ENCODE peak calls at places on chromosomes 12 and 14, in six cellular contexts. T, V, L, F, C and B are unnamed samples.
A peak's percentile ranks its signal among the peaks of the same experiment; 100 is the strongest.

GRCh38 chr12:124053855-124054254 is 80.8 kb downstream of the ZNF664 start:
- DNase-seq in T (peak; percentile 90), V (no peak), L (peak; percentile 74), F (peak; percentile 24), C (no peak), B (no peak)

GRCh38 chr12:53737951-53738833 is 10.9 kb upstream of the CALCOCO1 start:
- DNase-seq in T (no peak), V (no peak), L (no peak), F (no peak), C (no peak), B (no peak)

GRCh38 chr12:124531281-124531745 is 36.1 kb downstream of the NCOR2 start:
- DNase-seq in T (no peak), V (no peak), L (no peak), F (no peak), C (no peak), B (no peak)

GRCh38 chr12:63994704-63995103 is 150.2 kb downstream of the SRGAP1 start:
- DNase-seq in T (peak; percentile 34), V (no peak), L (no peak), F (no peak), C (no peak), B (no peak)

GRCh38 chr12:95440401-95440800 is 33.6 kb upstream of the METAP2 start:
- DNase-seq in T (peak; percentile 34), V (no peak), L (peak; percentile 19), F (no peak), C (no peak), B (peak; percentile 4)

GRCh38 chr14:29749327-29749726 is 178.3 kb downstream of the PRKD1 start:
- DNase-seq in T (peak; percentile 68), V (no peak), L (peak; percentile 82), F (no peak), C (no peak), B (peak; percentile 48)

GRCh38 chr14:106556665-106557289 is 1030.4 kb downstream of the TMEM121 start:
- DNase-seq in T (no peak), V (no peak), L (no peak), F (peak; percentile 23), C (peak; percentile 29), B (peak; percentile 68)

GRCh38 chr12:66409195-66409871 is 107.0 kb downstream of the HELB start:
- DNase-seq in T (peak; percentile 87), V (peak; percentile 41), L (peak; percentile 75), F (no peak), C (no peak), B (peak; percentile 53)

GRCh38 chr12:43132291-43132690 is 419.7 kb downstream of the ADAMTS20 start:
- DNase-seq in T (peak; percentile 37), V (no peak), L (no peak), F (no peak), C (no peak), B (peak; percentile 34)

GRCh38 chr14:67710209-67710608 is 8.5 kb downstream of the RDH12 start:
- DNase-seq in T (no peak), V (no peak), L (no peak), F (no peak), C (no peak), B (peak; percentile 28)

GRCh38 chr14:94396628-94397210 is 8.3 kb upstream of the SERPINA1 start:
- DNase-seq in T (no peak), V (no peak), L (no peak), F (no peak), C (no peak), B (no peak)

GRCh38 chr12:42468341-42468821 is 121.2 kb downstream of the PRICKLE1 start:
- DNase-seq in T (peak; percentile 83), V (no peak), L (peak; percentile 61), F (no peak), C (no peak), B (no peak)

GRCh38 chr12:108672054-108672453 is 38.4 kb upstream of the SELPLG start:
- DNase-seq in T (no peak), V (no peak), L (no peak), F (no peak), C (no peak), B (no peak)

GRCh38 chr12:105426766-105427165 is 96.3 kb downstream of the C12orf75 start:
- DNase-seq in T (no peak), V (no peak), L (no peak), F (no peak), C (no peak), B (no peak)
- TF ChIP-seq CTCF in T (no peak), V (no peak), L (no peak), F (no peak), C (no peak), B (no peak)

GRCh38 chr14:24141030-24141880 is at the start of gene EMC9:
- DNase-seq in T (peak; percentile 100), V (peak; percentile 99), L (peak; percentile 100), F (peak; percentile 100), C (peak; percentile 98), B (peak; percentile 100)
- TF ChIP-seq CTCF in T (peak; percentile 49), V (peak; percentile 15), L (peak; percentile 23), F (peak; percentile 55), C (no peak), B (peak; percentile 14)

DNA sequence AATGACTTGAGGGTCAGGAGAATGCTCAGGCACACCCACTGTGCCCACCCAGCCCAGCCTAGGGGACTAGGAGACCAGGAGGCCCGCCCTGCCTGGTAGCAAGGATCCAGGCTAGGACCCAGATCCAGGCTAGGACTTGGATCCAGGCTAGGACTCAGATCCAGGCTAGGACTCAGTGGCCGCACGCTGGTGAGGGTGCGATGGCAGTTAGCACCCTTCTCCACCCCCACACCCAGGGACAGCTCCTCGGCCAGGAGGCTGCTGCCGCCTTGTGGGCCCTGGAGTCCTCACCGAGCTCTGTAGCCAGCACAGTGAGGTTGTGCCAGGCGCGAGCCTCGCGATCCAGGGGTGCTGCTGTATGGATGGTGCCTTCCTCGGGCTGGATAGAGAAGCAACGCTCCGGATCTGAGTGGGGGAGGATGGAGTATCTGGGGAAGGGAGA is 5.1 kb downstream of the CDH24 start:
- DNase-seq in T (no peak), V (peak; percentile 40), L (no peak), F (no peak), C (no peak), B (no peak)
- TF ChIP-seq CTCF in T (peak; percentile 45), V (peak; percentile 29), L (peak; percentile 41), F (no peak), C (no peak), B (no peak)

DNA sequence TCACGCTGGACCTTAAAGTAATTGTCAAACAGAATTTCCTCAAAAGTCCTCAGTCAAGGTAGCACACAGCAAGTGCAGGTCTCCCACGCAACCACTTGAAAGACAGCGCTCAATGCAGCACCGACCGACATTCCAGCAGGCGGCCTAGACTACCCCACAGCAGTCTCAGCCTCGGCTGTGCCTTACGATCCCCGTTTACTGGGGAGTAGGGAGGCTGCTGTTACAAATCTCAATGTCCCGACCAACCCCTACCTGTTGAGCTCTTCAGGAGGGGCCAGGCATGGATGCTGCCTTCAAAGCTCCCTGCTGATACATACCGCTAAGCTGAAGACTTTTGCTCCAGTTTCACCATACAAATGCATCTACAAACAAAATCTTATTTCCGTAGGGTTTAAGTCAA is 21.8 kb downstream of the VPS37B start:
- DNase-seq in T (no peak), V (no peak), L (no peak), F (no peak), C (no peak), B (no peak)
- TF ChIP-seq CTCF in T (no peak), V (no peak), L (no peak), F (no peak), C (no peak), B (no peak)

GRCh38 chr12:79121486-79121885 is 256.9 kb downstream of the SYT1 start:
- DNase-seq in T (peak; percentile 38), V (no peak), L (no peak), F (no peak), C (peak; percentile 16), B (peak; percentile 34)
- TF ChIP-seq CTCF in T (peak; percentile 67), V (peak; percentile 46), L (peak; percentile 18), F (no peak), C (no peak), B (peak; percentile 25)